ENCODE peak calls at places on chromosomes 12 and 14, in nine cellular contexts. S is SK-N-SH treated with all-trans-retinoic acid at 6 μM for 48 hours; M is natural killer cell treated with Interleukin-12 subunit alpha and Interleukin-12 subunit beta and Interleukin-15 and Interleukin-18, amount 100 ng/mL, for 72 hours; D is activated CD4-positive, alpha-beta T cell treated with anti-CD3 and anti-CD28 coated beads for 36 hours; V is stimulated activated naive CD8-positive, alpha-beta T cell treated with anti-CD3 and anti-CD28 coated beads, Interleukin-15, amount 100 ng/mL, for 72 hours; E is upper lobe of right lung; O is activated CD8-positive, alpha-beta T cell treated with anti-CD3 and anti-CD28 coated beads, Interleukin-2, amount 10 ng/mL, durations not matched to agents 7 days and 5 days; P is activated CD4-positive, CD25-positive, alpha-beta regulatory T cell treated with anti-CD3 and anti-CD28 coated beads, Interleukin-2, amount 50 U/mL, for 24 hours; H is Right ventricle myocardium inferior. Z is an unnamed sample.

GRCh38 chr14:88975926-88976325 is 151.5 kb downstream of the TTC8 start:
- ATAC-seq in M (no peak), H (no peak), V (no peak), E (no peak), S (no peak), P (no peak), D (no peak), O (no peak), Z (no peak)

GRCh38 chr12:47854531-47854930 is 34.8 kb upstream of the HDAC7 start:
- ATAC-seq in D (no peak), M (no peak), O (no peak), E (no peak), H (no peak), S (no peak), P (no peak), V (no peak), Z (no peak)

GRCh38 chr12:67630373-67631088 is 18.0 kb upstream of the DYRK2 start:
- ATAC-seq in E (peak; percentile 89), P (peak; percentile 96), M (peak; percentile 97), V (peak; percentile 100), H (no peak), S (peak; percentile 24), O (peak; percentile 99), D (peak; percentile 93), Z (peak; percentile 96)

GRCh38 chr14:36667679-36668078 is 6.0 kb downstream of the PAX9 start:
- ATAC-seq in V (no peak), O (no peak), H (no peak), S (no peak), P (no peak), M (no peak), E (no peak), D (no peak), Z (no peak)

GRCh38 chr12:47905313-47905730 is 528 bp upstream of the VDR start:
- ATAC-seq in S (peak; percentile 27), V (peak; percentile 35), O (peak; percentile 10), P (peak; percentile 8), M (peak; percentile 43), E (peak; percentile 67), H (peak; percentile 40), D (no peak), Z (peak; percentile 28)

GRCh38 chr14:61267336-61267735 is 13.8 kb downstream of the TMEM30B start:
- ATAC-seq in V (no peak), H (no peak), O (no peak), D (no peak), P (no peak), M (no peak), S (peak; percentile 56), E (no peak), Z (no peak)

GRCh38 chr12:132261328-132262138 is 67.9 kb downstream of the GALNT9 start:
- ATAC-seq in M (no peak), H (no peak), P (no peak), O (no peak), D (no peak), V (no peak), E (no peak), S (no peak), Z (no peak)

GRCh38 chr14:51575225-51576111 is 76.2 kb upstream of the FRMD6 start:
- ATAC-seq in H (peak; percentile 50), M (no peak), E (no peak), O (no peak), S (no peak), V (no peak), P (no peak), D (no peak), Z (no peak)

GRCh38 chr14:53285064-53285463 is 131.9 kb upstream of the DDHD1 start:
- ATAC-seq in E (no peak), S (no peak), M (no peak), D (no peak), V (no peak), P (no peak), H (no peak), O (no peak), Z (no peak)

GRCh38 chr12:116210762-116211161 is 66.7 kb downstream of the MED13L start:
- ATAC-seq in M (no peak), D (no peak), P (no peak), V (no peak), O (no peak), S (no peak), H (no peak), E (no peak), Z (peak; percentile 64)

GRCh38 chr12:99746538-99746937 is 99.0 kb downstream of the GARIN6 start:
- ATAC-seq in S (peak; percentile 55), P (no peak), D (no peak), O (no peak), V (no peak), M (no peak), H (no peak), E (no peak), Z (no peak)

GRCh38 chr14:95463173-95463901 is 53.1 kb downstream of the SYNE3 start:
- ATAC-seq in P (peak; percentile 49), H (peak; percentile 22), E (no peak), O (peak; percentile 70), V (peak; percentile 33), M (peak; percentile 40), S (no peak), D (peak; percentile 65), Z (peak; percentile 52)

GRCh38 chr12:78316150-78316549 is 485.5 kb downstream of the NAV3 start:
- ATAC-seq in D (no peak), H (no peak), E (no peak), P (no peak), S (no peak), O (no peak), M (no peak), V (no peak), Z (no peak)